ENCODE peak calls at places on chromosomes 3 and 15, in four cellular contexts. One of them, this sample, is unnamed.

GRCh38 chr3:94412966-94413720 is 350.3 kb downstream of the NSUN3 start:
- DNase-seq in DND-41: no peak
- DNase-seq in body of pancreas: no peak
- DNase-seq in breast epithelium: no peak
- DNase-seq in this sample: no peak

GRCh38 chr3:40971191-40972168 is 227.8 kb upstream of the CTNNB1 start:
- DNase-seq in DND-41: no peak
- DNase-seq in body of pancreas: peak
- DNase-seq in breast epithelium: peak
- DNase-seq in this sample: no peak

GRCh38 chr3:139120336-139120971 is 75.8 kb upstream of the PRR23C start:
- DNase-seq in DND-41: no peak
- DNase-seq in body of pancreas: no peak
- DNase-seq in breast epithelium: no peak
- DNase-seq in this sample: no peak

GRCh38 chr3:79005084-79005483 is 762.7 kb downstream of the ROBO1 start:
- DNase-seq in DND-41: no peak
- DNase-seq in body of pancreas: no peak
- DNase-seq in breast epithelium: no peak
- DNase-seq in this sample: no peak

GRCh38 chr3:184676927-184677326 is 34.9 kb downstream of the MAGEF1 start:
- DNase-seq in DND-41: no peak
- DNase-seq in body of pancreas: no peak
- DNase-seq in breast epithelium: no peak
- DNase-seq in this sample: no peak

GRCh38 chr15:38217788-38218609 is 34.6 kb upstream of the SPRED1 start:
- DNase-seq in DND-41: no peak
- DNase-seq in body of pancreas: no peak
- DNase-seq in breast epithelium: no peak
- DNase-seq in this sample: no peak

GRCh38 chr3:157300091-157300490 is 136.6 kb upstream of the PTX3 start:
- DNase-seq in DND-41: no peak
- DNase-seq in body of pancreas: no peak
- DNase-seq in breast epithelium: no peak
- DNase-seq in this sample: no peak

GRCh38 chr3:161412117-161412516 is 40.8 kb upstream of the SPTSSB start:
- DNase-seq in DND-41: no peak
- DNase-seq in body of pancreas: no peak
- DNase-seq in breast epithelium: no peak
- DNase-seq in this sample: no peak

GRCh38 chr15:60390931-60391501 is 6.8 kb downstream of the ANXA2 start:
- DNase-seq in DND-41: no peak
- DNase-seq in body of pancreas: no peak
- DNase-seq in breast epithelium: peak
- DNase-seq in this sample: no peak

GRCh38 chr3:123757281-123757940 is 126.7 kb downstream of the MYLK start:
- DNase-seq in DND-41: peak
- DNase-seq in body of pancreas: no peak
- DNase-seq in breast epithelium: peak
- DNase-seq in this sample: no peak

GRCh38 chr15:32991544-32992192 is 202.8 kb downstream of the FMN1 start:
- DNase-seq in DND-41: no peak
- DNase-seq in body of pancreas: no peak
- DNase-seq in breast epithelium: no peak
- DNase-seq in this sample: no peak

GRCh38 chr3:81443948-81444347 is 317.5 kb downstream of the GBE1 start:
- DNase-seq in DND-41: no peak
- DNase-seq in body of pancreas: no peak
- DNase-seq in breast epithelium: no peak
- DNase-seq in this sample: no peak

GRCh38 chr15:66356069-66356358 is 471 bp downstream of the TIPIN start:
- DNase-seq in DND-41: no peak
- DNase-seq in body of pancreas: no peak
- DNase-seq in breast epithelium: no peak
- DNase-seq in this sample: no peak

GRCh38 chr15:100999369-100999768 is 80.2 kb downstream of the LRRK1 start:
- DNase-seq in DND-41: no peak
- DNase-seq in body of pancreas: no peak
- DNase-seq in breast epithelium: no peak
- DNase-seq in this sample: no peak

GRCh38 chr3:16658933-16659793 is 53.9 kb upstream of the DAZL start:
- DNase-seq in DND-41: peak
- DNase-seq in body of pancreas: no peak
- DNase-seq in breast epithelium: no peak
- DNase-seq in this sample: no peak

GRCh38 chr3:9420850-9421549 is 23.6 kb downstream of the SETD5 start:
- DNase-seq in DND-41: no peak
- DNase-seq in body of pancreas: no peak
- DNase-seq in breast epithelium: no peak
- DNase-seq in this sample: no peak

GRCh38 chr15:49428392-49429095 is 5.5 kb downstream of the FGF7 start:
- DNase-seq in DND-41: no peak
- DNase-seq in body of pancreas: no peak
- DNase-seq in breast epithelium: no peak
- DNase-seq in this sample: no peak

GRCh38 chr3:30751610-30752299 is 142.7 kb downstream of the GADL1 start:
- DNase-seq in DND-41: peak
- DNase-seq in body of pancreas: peak
- DNase-seq in breast epithelium: no peak
- DNase-seq in this sample: no peak

GRCh38 chr15:67792250-67792942 is 32.9 kb upstream of the SKOR1 start:
- DNase-seq in DND-41: no peak
- DNase-seq in body of pancreas: no peak
- DNase-seq in breast epithelium: no peak
- DNase-seq in this sample: no peak

GRCh38 chr15:59587085-59587826 is 24.3 kb upstream of the GCNT3 start:
- DNase-seq in DND-41: no peak
- DNase-seq in body of pancreas: no peak
- DNase-seq in breast epithelium: no peak
- DNase-seq in this sample: no peak

GRCh38 chr15:90414408-90415028 is 26.5 kb downstream of the IQGAP1 start:
- DNase-seq in DND-41: no peak
- DNase-seq in body of pancreas: no peak
- DNase-seq in breast epithelium: no peak
- DNase-seq in this sample: no peak

GRCh38 chr3:15300318-15301078 is 31.9 kb downstream of the SH3BP5 start:
- DNase-seq in DND-41: peak
- DNase-seq in body of pancreas: no peak
- DNase-seq in breast epithelium: no peak
- DNase-seq in this sample: no peak

GRCh38 chr3:31810991-31811433 is 170.1 kb downstream of the OSBPL10 start:
- DNase-seq in DND-41: no peak
- DNase-seq in body of pancreas: no peak
- DNase-seq in breast epithelium: no peak
- DNase-seq in this sample: no peak

GRCh38 chr3:171169866-171170265 is 143.3 kb upstream of the SLC2A2 start:
- DNase-seq in DND-41: no peak
- DNase-seq in body of pancreas: no peak
- DNase-seq in breast epithelium: no peak
- DNase-seq in this sample: no peak

GRCh38 chr15:79956354-79956939 is 14.5 kb downstream of the BCL2A1 start:
- DNase-seq in DND-41: no peak
- DNase-seq in body of pancreas: no peak
- DNase-seq in breast epithelium: no peak
- DNase-seq in this sample: no peak

GRCh38 chr15:42921049-42921731 is 612 bp upstream of the TTBK2 start:
- DNase-seq in DND-41: peak
- DNase-seq in body of pancreas: peak
- DNase-seq in breast epithelium: peak
- DNase-seq in this sample: peak

GRCh38 chr3:139934557-139935070 is 371 bp upstream of the CLSTN2 start:
- DNase-seq in DND-41: no peak
- DNase-seq in body of pancreas: peak
- DNase-seq in breast epithelium: no peak
- DNase-seq in this sample: no peak

GRCh38 chr3:51394541-51394940 is 3.5 kb downstream of the RBM15B start:
- DNase-seq in DND-41: no peak
- DNase-seq in body of pancreas: no peak
- DNase-seq in breast epithelium: no peak
- DNase-seq in this sample: no peak

GRCh38 chr15:75153084-75153483 is 48.6 kb upstream of the C15orf39 start:
- DNase-seq in DND-41: peak
- DNase-seq in body of pancreas: no peak
- DNase-seq in breast epithelium: no peak
- DNase-seq in this sample: peak

GRCh38 chr15:80118956-80119355 is 33.8 kb upstream of the FAH start:
- DNase-seq in DND-41: no peak
- DNase-seq in body of pancreas: no peak
- DNase-seq in breast epithelium: no peak
- DNase-seq in this sample: no peak

GRCh38 chr3:52912885-52913731 is 15.8 kb upstream of the STIMATE start:
- DNase-seq in DND-41: no peak
- DNase-seq in body of pancreas: peak
- DNase-seq in breast epithelium: no peak
- DNase-seq in this sample: no peak

GRCh38 chr3:169122407-169122806 is 541.1 kb downstream of the MECOM start:
- DNase-seq in DND-41: no peak
- DNase-seq in body of pancreas: no peak
- DNase-seq in breast epithelium: no peak
- DNase-seq in this sample: no peak

GRCh38 chr3:169117264-169117663 is 546.2 kb downstream of the MECOM start:
- DNase-seq in DND-41: no peak
- DNase-seq in body of pancreas: no peak
- DNase-seq in breast epithelium: no peak
- DNase-seq in this sample: no peak

GRCh38 chr3:169116056-169116693 is 547.3 kb downstream of the MECOM start:
- DNase-seq in DND-41: no peak
- DNase-seq in body of pancreas: no peak
- DNase-seq in breast epithelium: no peak
- DNase-seq in this sample: no peak

GRCh38 chr3:169120928-169121327 is 542.6 kb downstream of the MECOM start:
- DNase-seq in DND-41: no peak
- DNase-seq in body of pancreas: no peak
- DNase-seq in breast epithelium: no peak
- DNase-seq in this sample: no peak

DNA sequence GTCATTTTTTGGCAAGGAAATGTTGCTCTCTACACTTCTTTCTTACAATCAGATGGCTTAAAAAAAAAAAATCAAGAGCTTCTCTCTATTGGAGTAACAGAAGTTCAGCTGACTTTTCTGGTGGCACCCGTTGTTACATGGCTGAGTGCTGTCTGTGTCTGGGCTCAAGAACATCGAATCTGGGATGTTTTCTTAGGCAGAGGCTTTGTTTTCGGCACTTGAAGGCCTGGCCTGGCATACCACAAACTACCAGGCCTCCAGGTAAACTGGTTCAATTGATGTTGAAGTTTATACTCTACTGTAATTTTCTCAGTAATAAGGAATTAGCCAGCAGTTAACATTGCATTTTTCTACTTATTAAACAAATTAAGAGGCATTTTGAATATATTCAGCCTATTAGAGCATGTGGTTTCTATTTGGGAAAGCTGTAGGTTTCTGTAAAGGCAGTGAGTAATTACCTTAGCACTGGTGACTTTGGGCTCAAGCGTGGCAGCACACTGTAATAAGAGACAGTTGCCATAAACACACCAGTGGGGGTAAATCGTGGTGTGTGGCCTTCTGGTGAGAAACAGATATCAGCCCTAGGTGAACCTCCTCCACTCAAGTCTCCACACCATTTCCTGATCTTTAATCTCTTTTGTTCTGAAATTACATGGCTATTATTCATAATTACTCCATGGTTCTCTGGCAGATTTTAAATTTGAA is 544.7 kb downstream of the MECOM start:
- DNase-seq in DND-41: no peak
- DNase-seq in body of pancreas: no peak
- DNase-seq in breast epithelium: no peak
- DNase-seq in this sample: no peak
- H3K4me3 ChIP-seq in DND-41: no peak
- H3K4me3 ChIP-seq in body of pancreas: no peak
- H3K4me3 ChIP-seq in breast epithelium: no peak
- H3K4me3 ChIP-seq in this sample: no peak

DNA sequence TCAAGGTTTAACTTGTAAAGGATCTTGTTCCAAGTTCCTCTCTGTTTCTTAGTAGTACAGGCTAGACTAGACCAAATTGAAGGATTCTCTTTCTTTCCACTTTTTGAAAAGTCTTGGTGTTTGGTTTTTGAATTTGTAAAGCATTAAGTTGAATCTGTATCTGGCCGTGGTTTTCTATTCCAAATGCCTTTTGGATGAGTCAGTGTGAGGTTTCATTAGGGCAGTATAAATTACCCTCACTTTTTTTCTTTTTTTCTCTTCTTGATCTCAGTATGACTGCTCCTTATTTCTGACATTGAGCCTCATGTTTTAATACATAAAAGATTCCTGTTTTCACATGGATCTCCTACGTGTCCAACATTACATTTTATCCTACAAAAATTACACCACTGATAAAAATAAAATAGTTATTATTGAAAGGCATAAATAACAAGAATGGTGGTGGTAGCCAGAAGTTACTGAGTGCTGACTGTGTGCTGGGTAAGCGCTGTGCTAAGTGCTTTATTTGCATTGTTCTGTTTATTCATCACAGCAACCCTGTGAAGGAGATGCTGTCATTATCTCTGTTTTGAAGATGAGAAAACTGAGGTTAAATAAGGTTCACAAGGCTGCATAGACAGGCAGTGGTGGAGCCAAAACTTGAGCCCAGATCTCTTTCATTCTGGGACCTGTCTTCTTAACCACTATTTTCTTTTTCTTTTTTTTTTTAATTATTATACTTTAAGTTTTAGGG is 48.3 kb downstream of the MITF start:
- DNase-seq in DND-41: no peak
- DNase-seq in body of pancreas: no peak
- DNase-seq in breast epithelium: no peak
- DNase-seq in this sample: no peak
- H3K27ac ChIP-seq in DND-41: no peak
- H3K27ac ChIP-seq in body of pancreas: no peak
- H3K27ac ChIP-seq in breast epithelium: peak
- H3K27ac ChIP-seq in this sample: no peak

DNA sequence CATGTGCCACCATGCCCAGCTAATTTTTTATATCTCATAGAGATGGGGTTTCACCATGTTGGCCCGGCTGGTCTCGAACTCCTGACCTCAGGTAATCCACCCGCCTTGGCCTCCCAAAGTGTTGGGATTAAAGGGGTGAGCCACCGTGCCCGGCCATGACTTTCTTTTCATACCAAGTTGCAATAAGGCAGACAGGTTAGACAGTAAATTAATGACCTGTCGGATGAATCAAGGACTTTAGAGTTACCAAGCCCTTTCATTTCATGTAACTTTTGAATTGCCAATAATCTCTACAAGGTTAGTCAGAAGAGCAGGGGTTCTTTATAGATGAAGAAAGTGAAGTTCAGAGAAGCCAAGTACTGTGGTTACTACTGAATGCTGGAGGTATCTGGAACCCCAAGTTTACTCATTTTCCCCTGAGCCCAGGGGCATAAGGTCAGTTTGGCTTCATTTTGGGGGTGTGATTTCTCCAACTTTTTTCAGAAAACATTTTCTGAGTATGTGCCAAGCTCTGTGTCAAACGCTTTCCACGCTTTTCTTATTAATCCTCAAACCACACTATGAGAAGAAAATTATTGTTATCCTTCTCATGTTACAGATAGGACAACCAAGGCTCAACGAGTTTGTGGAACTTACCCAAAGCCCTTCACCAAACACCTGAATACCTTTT is 11.9 kb downstream of the PRICKLE2 start:
- DNase-seq in DND-41: no peak
- DNase-seq in body of pancreas: no peak
- DNase-seq in breast epithelium: no peak
- DNase-seq in this sample: no peak
- H3K4me3 ChIP-seq in DND-41: no peak
- H3K4me3 ChIP-seq in body of pancreas: no peak
- H3K4me3 ChIP-seq in breast epithelium: no peak
- H3K4me3 ChIP-seq in this sample: no peak

GRCh38 chr3:141680620-141681389 is 57.3 kb upstream of the RNF7 start:
- DNase-seq in DND-41: peak
- DNase-seq in body of pancreas: peak
- DNase-seq in breast epithelium: peak
- DNase-seq in this sample: no peak
- H3K27ac ChIP-seq in DND-41: no peak
- H3K27ac ChIP-seq in body of pancreas: peak
- H3K27ac ChIP-seq in breast epithelium: peak
- H3K27ac ChIP-seq in this sample: no peak